ENCODE peak calls at places on chromosomes 13 and 19, in nine cellular contexts. N is NCI-H69, O is HFF-Myc, G is left colon, M is substantia nigra, Z is H7, T is small intestine, K is NCI-H524 treated with DMSO at 0.1 percent for 48 hours, C is astrocyte of the spinal cord. J is an unnamed sample.

GRCh38 chr19:45087531-45087930 is 5.4 kb upstream of the PPP1R37 start:
- DNase-seq in M (no peak), K (no peak), O (no peak), G (no peak), Z (no peak), T (no peak), C (no peak), N (no peak), J (peak)

GRCh38 chr13:33349996-33350826 is 64.7 kb upstream of the STARD13 start:
- DNase-seq in T (peak), Z (peak), C (peak), K (no peak), N (peak), G (peak), O (no peak), M (peak), J (no peak)

GRCh38 chr13:19596960-19597361 is 35.6 kb upstream of the TPTE2 start:
- DNase-seq in Z (no peak), G (no peak), T (no peak), N (no peak), M (no peak), K (no peak), C (peak), O (no peak), J (no peak)

GRCh38 chr19:21492932-21493906 is 12.2 kb upstream of the ZNF429 start:
- DNase-seq in T (no peak), M (no peak), G (no peak), Z (no peak), K (no peak), O (no peak), C (no peak), N (no peak), J (no peak)

GRCh38 chr19:12838182-12838890 is at the start of gene MAST1:
- DNase-seq in G (no peak), N (peak), K (no peak), O (no peak), M (no peak), C (no peak), Z (peak), T (peak), J (peak)

GRCh38 chr13:23679214-23679613 is 109.0 kb downstream of the TNFRSF19 start:
- DNase-seq in K (no peak), O (no peak), T (no peak), Z (no peak), C (peak), N (no peak), M (no peak), G (no peak), J (no peak)

GRCh38 chr13:26050568-26051230 is 1.1 kb downstream of the SHISA2 start:
- DNase-seq in O (no peak), M (no peak), K (peak), Z (peak), G (no peak), T (no peak), N (peak), C (peak), J (no peak)

GRCh38 chr19:11018179-11018578 is 57.3 kb downstream of the SMARCA4 start:
- DNase-seq in Z (peak), G (peak), N (no peak), C (no peak), K (no peak), O (no peak), M (no peak), T (peak), J (no peak)

GRCh38 chr19:49425922-49426592 is 869 bp downstream of the GFY start:
- DNase-seq in G (no peak), O (no peak), N (peak), T (no peak), K (no peak), Z (peak), C (no peak), M (no peak), J (peak)

GRCh38 chr13:23657056-23657455 is 86.8 kb downstream of the TNFRSF19 start:
- DNase-seq in M (no peak), N (peak), C (no peak), G (no peak), Z (no peak), T (no peak), O (no peak), K (peak), J (no peak)

GRCh38 chr13:107422421-107422820 is 792.9 kb downstream of the LIG4 start:
- DNase-seq in Z (no peak), C (no peak), T (no peak), N (no peak), M (no peak), O (no peak), K (no peak), G (no peak), J (peak)